ENCODE peak calls at places on chromosomes 2 and 18, in six cellular contexts. B is K562, M is HCT116, U is H1, E is HepG2, W is GM12878. C is an unnamed sample.

GRCh38 chr18:955379-956066 is 50.9 kb downstream of the ADCYAP1 start:
- DNase-seq in B (no peak), M (no peak), U (no peak), E (peak), W (no peak), C (no peak)

GRCh38 chr2:119694994-119695521 is 16.1 kb downstream of the TMEM177 start:
- DNase-seq in B (no peak), M (no peak), U (no peak), E (peak), W (no peak), C (no peak)

GRCh38 chr18:78679061-78679460 is 300.6 kb upstream of the SALL3 start:
- DNase-seq in B (no peak), M (no peak), U (no peak), E (no peak), W (no peak), C (no peak)

GRCh38 chr18:2411381-2411977 is 159.8 kb downstream of the METTL4 start:
- DNase-seq in B (no peak), M (no peak), U (no peak), E (no peak), W (no peak), C (no peak)

GRCh38 chr2:230161180-230161579 is 58.6 kb downstream of the SP110 start:
- DNase-seq in B (no peak), M (no peak), U (no peak), E (no peak), W (no peak), C (no peak)

GRCh38 chr18:49621301-49621700 is 59.4 kb downstream of the LIPG start:
- DNase-seq in B (no peak), M (no peak), U (no peak), E (no peak), W (no peak), C (no peak)

GRCh38 chr2:109439315-109439714 is 174.5 kb downstream of the SEPTIN10 start:
- DNase-seq in B (no peak), M (no peak), U (no peak), E (no peak), W (no peak), C (no peak)

GRCh38 chr18:27860011-27860410 is 316.9 kb downstream of the CDH2 start:
- DNase-seq in B (no peak), M (no peak), U (no peak), E (no peak), W (no peak), C (no peak)

GRCh38 chr2:104891145-104891544 is 37.2 kb downstream of the POU3F3 start:
- DNase-seq in B (no peak), M (no peak), U (no peak), E (no peak), W (no peak), C (no peak)

GRCh38 chr2:230627806-230628724 is 84.6 kb upstream of the CAB39 start:
- DNase-seq in B (peak), M (no peak), U (no peak), E (peak), W (no peak), C (no peak)

GRCh38 chr2:142472382-142472781 is 341.6 kb upstream of the LRP1B start:
- DNase-seq in B (no peak), M (no peak), U (no peak), E (peak), W (no peak), C (no peak)

GRCh38 chr2:46462936-46463335 is 16.4 kb upstream of the TMEM247 start:
- DNase-seq in B (no peak), M (no peak), U (no peak), E (no peak), W (no peak), C (no peak)

GRCh38 chr2:7845332-7845731 is 836.5 kb upstream of the ID2 start:
- DNase-seq in B (no peak), M (no peak), U (no peak), E (peak), W (no peak), C (no peak)

GRCh38 chr2:195664528-195664927 is 7.5 kb downstream of the SLC39A10 start:
- DNase-seq in B (no peak), M (no peak), U (no peak), E (no peak), W (no peak), C (peak)

GRCh38 chr2:230360028-230360427 is 33.0 kb downstream of the SP140L start:
- DNase-seq in B (no peak), M (no peak), U (no peak), E (no peak), W (no peak), C (no peak)

GRCh38 chr2:31415421-31415820 is 879 bp upstream of the XDH start:
- DNase-seq in B (no peak), M (no peak), U (no peak), E (no peak), W (no peak), C (no peak)

GRCh38 chr18:43396266-43396665 is 119.0 kb upstream of the SYT4 start:
- DNase-seq in B (no peak), M (no peak), U (no peak), E (no peak), W (no peak), C (no peak)

GRCh38 chr18:68428026-68428425 is 286.9 kb downstream of the TMX3 start:
- DNase-seq in B (no peak), M (no peak), U (no peak), E (no peak), W (no peak), C (no peak)

GRCh38 chr18:8794133-8794986 is 89.0 kb downstream of the MTCL1 start:
- DNase-seq in B (no peak), M (peak), U (no peak), E (peak), W (no peak), C (no peak)

GRCh38 chr2:74553892-74554820 is at the start of the genes DOK1 and LOXL3:
- DNase-seq in B (peak), M (no peak), U (peak), E (peak), W (no peak), C (peak)

GRCh38 chr18:35695803-35696202 is 114.3 kb downstream of the GALNT1 start:
- DNase-seq in B (no peak), M (no peak), U (no peak), E (no peak), W (no peak), C (no peak)

GRCh38 chr2:46315103-46315890 is 18.1 kb downstream of the EPAS1 start:
- DNase-seq in B (peak), M (peak), U (no peak), E (peak), W (no peak), C (no peak)

GRCh38 chr18:76721207-76721996 is 101.0 kb upstream of the ZNF236 start:
- DNase-seq in B (no peak), M (no peak), U (no peak), E (no peak), W (no peak), C (no peak)

GRCh38 chr2:286774-287392 is 1.0 kb downstream of the ALKAL2 start:
- DNase-seq in B (no peak), M (no peak), U (no peak), E (no peak), W (no peak), C (no peak)

GRCh38 chr2:97713296-97714083 is at the start of gene ZAP70:
- DNase-seq in B (no peak), M (no peak), U (no peak), E (peak), W (no peak), C (no peak)

GRCh38 chr2:129727286-129727685 is 252.2 kb upstream of the RAB6C start:
- DNase-seq in B (no peak), M (no peak), U (no peak), E (no peak), W (no peak), C (no peak)

GRCh38 chr2:157825885-157826284 is 50.2 kb downstream of the ACVR1 start:
- DNase-seq in B (no peak), M (no peak), U (no peak), E (no peak), W (no peak), C (peak)

GRCh38 chr2:120398051-120398960 is 52.4 kb downstream of the INHBB start:
- DNase-seq in B (no peak), M (no peak), U (no peak), E (no peak), W (no peak), C (peak)

GRCh38 chr18:50953822-50954221 is 14.0 kb upstream of the ELAC1 start:
- DNase-seq in B (peak), M (no peak), U (no peak), E (no peak), W (no peak), C (no peak)

GRCh38 chr2:26033270-26033768 is 565 bp upstream of the RAB10 start:
- DNase-seq in B (no peak), M (peak), U (peak), E (peak), W (no peak), C (peak)

GRCh38 chr2:3605013-3605961 is 10.4 kb downstream of the COLEC11 start:
- DNase-seq in B (peak), M (peak), U (peak), E (peak), W (no peak), C (peak)

GRCh38 chr2:38515155-38516074 is 87.3 kb downstream of the HNRNPLL start:
- DNase-seq in B (peak), M (no peak), U (no peak), E (no peak), W (no peak), C (peak)

GRCh38 chr2:35871672-35872071 is 483.9 kb upstream of the CRIM1 start:
- DNase-seq in B (no peak), M (peak), U (no peak), E (peak), W (no peak), C (no peak)

GRCh38 chr18:9661564-9661963 is 46.5 kb upstream of the RAB31 start:
- DNase-seq in B (peak), M (no peak), U (no peak), E (no peak), W (no peak), C (peak)

DNA sequence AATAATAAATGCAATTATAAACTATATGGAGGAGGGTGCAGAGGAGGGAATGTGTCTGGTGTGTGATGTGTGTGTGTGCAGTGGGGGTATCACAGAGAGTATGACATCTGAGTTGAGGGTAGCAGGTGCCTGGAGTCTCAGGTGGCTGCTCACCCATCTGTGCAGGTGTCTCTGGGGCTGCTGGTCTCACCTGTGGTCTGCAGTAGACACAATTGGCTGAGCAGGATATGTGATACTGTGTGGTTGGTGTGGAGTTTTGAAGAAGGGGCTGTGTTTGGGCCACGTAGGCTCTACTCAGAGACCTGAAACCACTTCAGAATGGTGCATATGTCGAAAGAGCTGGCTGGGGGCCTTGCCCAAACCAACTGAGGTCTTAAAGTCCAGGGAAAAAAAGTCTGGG is 17.0 kb downstream of the FABP1 start:
- DNase-seq in B (no peak), M (no peak), U (no peak), E (no peak), W (no peak), C (no peak)
- TF ChIP-seq JUND in B (no peak), M (no peak), U (no peak), E (no peak), W (no peak), C (no peak)

GRCh38 chr2:237184192-237184922 is 98.7 kb downstream of the COPS8 start:
- DNase-seq in B (no peak), M (peak), U (no peak), E (no peak), W (no peak), C (no peak)
- TF ChIP-seq JUND in B (no peak), M (peak), U (no peak), E (no peak), W (no peak), C (no peak)

DNA sequence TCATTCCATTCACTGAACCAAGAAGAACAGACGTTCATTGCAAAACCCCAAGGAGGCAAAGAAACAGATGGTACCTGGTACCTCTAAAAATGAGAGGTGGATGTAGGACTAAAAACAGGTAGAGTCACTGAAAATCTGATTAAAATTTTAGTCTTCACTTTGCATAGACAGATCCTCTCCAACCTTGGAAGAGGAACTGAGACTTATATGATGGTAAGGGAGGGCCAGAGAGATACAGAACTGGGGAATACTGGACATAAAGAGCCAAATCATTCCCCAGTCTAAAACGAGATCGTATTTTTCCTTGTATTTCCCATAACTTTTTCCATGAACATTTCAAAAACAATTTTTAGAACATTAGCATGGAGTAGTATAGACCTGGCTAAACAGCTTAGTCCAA is 59.7 kb upstream of the SPOPL start:
- DNase-seq in B (no peak), M (no peak), U (no peak), E (no peak), W (no peak), C (no peak)
- TF ChIP-seq JUND in B (no peak), M (no peak), U (no peak), E (no peak), W (no peak), C (no peak)

DNA sequence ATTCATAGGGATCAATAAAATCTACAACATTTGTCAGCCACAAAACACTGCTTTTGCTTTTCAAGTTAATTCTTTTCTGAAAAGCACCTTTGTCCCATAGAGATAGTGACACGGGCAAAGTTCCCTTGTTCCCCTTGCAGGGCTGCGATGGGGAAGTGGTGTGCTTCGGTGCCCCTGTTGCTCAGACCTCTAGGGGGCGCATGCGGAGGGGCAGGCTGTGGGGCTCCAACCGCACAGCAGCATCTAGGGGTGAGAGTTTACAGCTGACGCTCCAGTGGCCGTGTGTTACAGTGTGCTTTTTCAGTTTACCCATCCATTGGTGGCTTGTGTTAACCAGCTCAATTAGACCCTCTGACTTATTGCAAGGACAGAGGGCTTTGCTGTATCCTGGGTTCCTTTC is 1432.2 kb upstream of the ACVR2A start:
- DNase-seq in B (peak), M (peak), U (peak), E (peak), W (no peak), C (no peak)
- TF ChIP-seq JUND in B (no peak), M (no peak), U (no peak), E (no peak), W (no peak), C (no peak)

GRCh38 chr2:217449436-217449835 is 553.4 kb downstream of the TNS1 start:
- DNase-seq in B (no peak), M (no peak), U (no peak), E (no peak), W (no peak), C (no peak)
- TF ChIP-seq JUND in B (no peak), M (no peak), U (no peak), E (no peak), W (no peak), C (no peak)

DNA sequence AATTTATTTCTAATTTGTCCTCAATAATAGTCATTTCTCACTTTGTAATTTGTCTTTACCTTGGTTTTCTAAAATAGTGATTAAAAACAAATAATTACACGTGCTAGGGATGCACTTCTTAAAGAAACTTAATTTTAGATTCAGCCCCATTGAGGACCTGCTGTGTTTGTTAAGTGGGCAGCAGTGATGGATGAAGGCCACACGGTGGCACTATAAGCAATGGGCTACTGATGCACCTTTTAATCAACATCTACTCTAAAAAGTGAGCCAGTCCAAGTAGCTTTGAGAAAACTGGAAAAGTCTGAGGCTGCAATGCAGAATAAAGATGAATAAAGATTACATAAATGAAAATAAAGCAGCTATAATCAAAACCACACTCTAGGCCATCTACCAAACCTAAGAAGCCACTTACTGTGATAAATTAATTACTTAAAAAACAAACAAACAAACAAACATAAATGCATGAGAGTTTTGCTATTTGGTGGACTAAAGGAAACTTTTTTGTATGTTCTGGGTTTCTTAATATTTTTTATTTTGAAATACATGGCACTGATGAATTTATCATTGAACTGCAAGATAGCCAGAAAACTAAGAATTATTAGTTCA is 89.3 kb downstream of the PDE11A start:
- DNase-seq in B (peak), M (peak), U (no peak), E (peak), W (no peak), C (peak)
- TF ChIP-seq JUND in B (no peak), M (no peak), U (no peak), E (no peak), W (no peak), C (no peak)

GRCh38 chr2:42072349-42073118 is 24.7 kb downstream of the PKDCC start:
- DNase-seq in B (no peak), M (no peak), U (no peak), E (peak), W (no peak), C (no peak)
- TF ChIP-seq JUND in B (no peak), M (no peak), U (no peak), E (no peak), W (no peak), C (no peak)

DNA sequence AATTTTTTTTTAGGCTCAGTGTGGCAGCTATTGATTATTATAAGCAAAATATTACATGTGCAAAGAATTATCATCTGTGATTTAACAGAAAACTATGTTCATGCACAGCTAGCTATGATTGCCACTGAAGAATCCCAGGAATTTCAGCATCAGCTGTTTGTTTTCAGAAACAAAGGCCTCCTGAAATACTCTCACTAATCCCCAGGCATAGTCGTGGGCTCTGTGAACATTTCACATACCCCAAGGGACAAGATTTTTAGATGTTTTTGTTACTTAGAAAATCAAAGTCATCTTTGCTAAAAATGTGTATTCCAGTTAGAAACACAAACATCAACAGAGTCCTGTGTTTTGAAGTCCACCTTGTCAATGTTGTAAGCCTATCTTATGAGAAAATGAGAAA is 156.1 kb downstream of the MYO1B start:
- DNase-seq in B (no peak), M (no peak), U (no peak), E (peak), W (no peak), C (no peak)
- TF ChIP-seq JUND in B (no peak), M (no peak), U (no peak), E (no peak), W (no peak), C (no peak)

GRCh38 chr2:135853401-135853800 is 16.4 kb upstream of the LCT start:
- DNase-seq in B (no peak), M (no peak), U (no peak), E (no peak), W (no peak), C (no peak)
- TF ChIP-seq JUND in B (no peak), M (no peak), U (no peak), E (no peak), W (no peak), C (no peak)

GRCh38 chr2:218383892-218384519 is 1.9 kb downstream of the SLC11A1 start:
- DNase-seq in B (no peak), M (no peak), U (no peak), E (no peak), W (no peak), C (no peak)
- TF ChIP-seq JUND in B (no peak), M (no peak), U (no peak), E (no peak), W (no peak), C (no peak)

C was measured in T47D.